ENCODE peak calls at places on chromosomes 2 and 18, in six cellular contexts. O is midbrain; F is EH; P is neural crest cell; V is iPS DF 19.7; Z is activated CD8-positive, alpha-beta T cell treated with anti-CD3 and anti-CD28 coated beads, Interleukin-2, amount 10 ng/mL, durations not matched to agents 7 days and 5 days. X is an unnamed sample.

GRCh38 chr2:180075763-180076362 is 68.8 kb upstream of the CWC22 start:
- DNase-seq in F (no peak), P (no peak), V (no peak), Z (no peak), O (no peak), X (no peak)

GRCh38 chr2:10879159-10879558 is 32.6 kb upstream of the KCNF1 start:
- DNase-seq in O (no peak), Z (no peak), V (no peak), P (no peak), F (no peak), X (no peak)

GRCh38 chr18:24055009-24055804 is 40.7 kb downstream of the TTC39C start:
- DNase-seq in O (no peak), F (no peak), Z (no peak), P (no peak), V (no peak), X (no peak)

GRCh38 chr18:11581286-11581685 is 28.1 kb upstream of the SLC35G4 start:
- DNase-seq in P (no peak), V (no peak), Z (no peak), O (no peak), F (no peak), X (no peak)

GRCh38 chr18:28834889-28835288 is 658.0 kb upstream of the CDH2 start:
- DNase-seq in Z (no peak), P (no peak), V (no peak), O (no peak), F (peak; percentile 58), X (peak; percentile 67)

GRCh38 chr2:102910724-102911123 is 148.9 kb downstream of the TMEM182 start:
- DNase-seq in F (no peak), V (no peak), P (no peak), Z (no peak), O (no peak), X (no peak)

GRCh38 chr2:94956797-94957391 is 68.6 kb upstream of the MAL start:
- DNase-seq in O (peak; percentile 2), V (no peak), Z (peak; percentile 55), P (peak; percentile 30), F (peak; percentile 41), X (no peak)

GRCh38 chr2:99337931-99338580 is 867 bp downstream of the EIF5B start:
- DNase-seq in P (no peak), Z (no peak), F (peak; percentile 34), V (no peak), O (no peak), X (no peak)

GRCh38 chr2:225766431-225766830 is 366.9 kb downstream of the NYAP2 start:
- DNase-seq in V (no peak), Z (no peak), O (no peak), P (no peak), F (no peak), X (no peak)

X was measured in skeletal muscle cell.